ENCODE peak calls at places on chromosomes 16 and 17, in five cellular contexts. S, O, Q, L and G are unnamed samples.

GRCh38 chr17:41633498-41634197 is 9.3 kb upstream of the KRT17 start:
- DNase-seq in S (no peak), O (no peak), Q (no peak), L (no peak), G (no peak)

GRCh38 chr17:11239379-11239970 is 1.5 kb upstream of the SHISA6 start:
- DNase-seq in S (no peak), O (no peak), Q (no peak), L (no peak), G (no peak)

GRCh38 chr16:29022196-29022595 is 37.3 kb downstream of the LAT start:
- DNase-seq in S (no peak), O (no peak), Q (no peak), L (no peak), G (no peak)

GRCh38 chr17:79937981-79938695 is 97.5 kb downstream of the TBC1D16 start:
- DNase-seq in S (peak), O (no peak), Q (no peak), L (no peak), G (no peak)

GRCh38 chr17:77842148-77842905 is 116.2 kb upstream of the TNRC6C start:
- DNase-seq in S (no peak), O (no peak), Q (no peak), L (no peak), G (no peak)

GRCh38 chr17:63531022-63531965 is 8.1 kb downstream of the KCNH6 start:
- DNase-seq in S (no peak), O (no peak), Q (no peak), L (no peak), G (no peak)

GRCh38 chr17:18262641-18263040 is 2.2 kb downstream of the MIEF2 start:
- DNase-seq in S (no peak), O (no peak), Q (no peak), L (no peak), G (no peak)

GRCh38 chr17:19707728-19708221 is 8.6 kb downstream of the SLC47A2 start:
- DNase-seq in S (no peak), O (peak), Q (no peak), L (no peak), G (no peak)

GRCh38 chr17:37368577-37368976 is 7.2 kb upstream of the C17orf78 start:
- DNase-seq in S (no peak), O (no peak), Q (no peak), L (no peak), G (no peak)

GRCh38 chr16:13696017-13696416 is 223.9 kb upstream of the ERCC4 start:
- DNase-seq in S (no peak), O (no peak), Q (no peak), L (no peak), G (no peak)

GRCh38 chr17:6574689-6575595 is 18.6 kb upstream of the PITPNM3 start:
- DNase-seq in S (no peak), O (peak), Q (no peak), L (no peak), G (no peak)

GRCh38 chr16:82582971-82583370 is 43.8 kb upstream of the CDH13 start:
- DNase-seq in S (no peak), O (no peak), Q (no peak), L (no peak), G (no peak)

GRCh38 chr17:44362964-44363612 is 565 bp downstream of the FAM171A2 start:
- DNase-seq in S (peak), O (peak), Q (peak), L (no peak), G (peak)

GRCh38 chr17:52383493-52384100 is 225.1 kb upstream of the CA10 start:
- DNase-seq in S (peak), O (peak), Q (peak), L (peak), G (peak)

GRCh38 chr16:67936124-67936875 is at the start of gene PSMB10:
- DNase-seq in S (peak), O (peak), Q (peak), L (no peak), G (peak)

GRCh38 chr16:31382485-31383161 is 10.5 kb upstream of the ITGAD start:
- DNase-seq in S (peak), O (peak), Q (peak), L (peak), G (peak)

GRCh38 chr16:83244057-83244456 is 563.7 kb upstream of the HSBP1 start:
- DNase-seq in S (no peak), O (no peak), Q (no peak), L (no peak), G (no peak)

GRCh38 chr17:30117548-30118155 is 1.0 kb downstream of the NSRP1 start:
- DNase-seq in S (no peak), O (no peak), Q (no peak), L (no peak), G (no peak)

GRCh38 chr16:85697441-85697840 is 8.7 kb upstream of the GINS2 start:
- DNase-seq in S (no peak), O (no peak), Q (no peak), L (no peak), G (no peak)

GRCh38 chr16:85698459-85699223 is 9.9 kb upstream of the GINS2 start:
- DNase-seq in S (no peak), O (peak), Q (no peak), L (no peak), G (no peak)

GRCh38 chr16:85696761-85697160 is 8.0 kb upstream of the GINS2 start:
- DNase-seq in S (no peak), O (no peak), Q (no peak), L (no peak), G (no peak)

GRCh38 chr16:85699628-85700027 is 10.9 kb upstream of the GINS2 start:
- DNase-seq in S (peak), O (no peak), Q (no peak), L (no peak), G (no peak)

DNA sequence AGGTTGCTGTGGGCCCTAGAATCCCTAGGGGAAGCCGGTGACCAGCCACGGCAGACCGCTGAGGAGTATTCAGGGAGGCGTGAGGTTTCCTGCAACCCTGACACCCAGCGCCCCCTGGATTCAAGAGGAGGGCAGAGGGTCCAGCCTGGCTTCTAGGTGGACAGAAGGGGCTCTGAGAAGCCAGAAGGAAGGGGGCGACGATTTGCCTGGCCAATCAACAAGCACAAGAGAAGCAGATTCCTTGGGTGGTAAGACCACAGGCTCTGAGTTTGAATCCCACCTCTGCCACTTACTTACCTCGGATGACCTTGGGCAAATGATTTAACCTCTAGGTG is 10.4 kb upstream of the GINS2 start:
- DNase-seq in S (no peak), O (no peak), Q (no peak), L (no peak), G (peak)
- TF ChIP-seq REST in S (no peak), O (no peak), Q (no peak), L (no peak), G (no peak)

GRCh38 chr16:25771216-25771615 is 79.5 kb downstream of the HS3ST4 start:
- DNase-seq in S (no peak), O (no peak), Q (no peak), L (no peak), G (no peak)

GRCh38 chr16:25771812-25772568 is 80.2 kb downstream of the HS3ST4 start:
- DNase-seq in S (no peak), O (peak), Q (no peak), L (no peak), G (no peak)
- TF ChIP-seq REST in S (no peak), O (no peak), Q (no peak), L (no peak), G (no peak)

GRCh38 chr16:30145692-30146091 is 22.7 kb upstream of the MAPK3 start:
- DNase-seq in S (no peak), O (no peak), Q (no peak), L (no peak), G (no peak)

GRCh38 chr16:30151091-30151490 is 28.1 kb upstream of the MAPK3 start:
- DNase-seq in S (no peak), O (no peak), Q (no peak), L (no peak), G (no peak)

GRCh38 chr16:30149250-30149885 is 26.3 kb upstream of the MAPK3 start:
- DNase-seq in S (no peak), O (no peak), Q (no peak), L (no peak), G (no peak)

GRCh38 chr16:30144917-30145316 is 21.9 kb upstream of the MAPK3 start:
- DNase-seq in S (no peak), O (no peak), Q (no peak), L (no peak), G (no peak)

DNA sequence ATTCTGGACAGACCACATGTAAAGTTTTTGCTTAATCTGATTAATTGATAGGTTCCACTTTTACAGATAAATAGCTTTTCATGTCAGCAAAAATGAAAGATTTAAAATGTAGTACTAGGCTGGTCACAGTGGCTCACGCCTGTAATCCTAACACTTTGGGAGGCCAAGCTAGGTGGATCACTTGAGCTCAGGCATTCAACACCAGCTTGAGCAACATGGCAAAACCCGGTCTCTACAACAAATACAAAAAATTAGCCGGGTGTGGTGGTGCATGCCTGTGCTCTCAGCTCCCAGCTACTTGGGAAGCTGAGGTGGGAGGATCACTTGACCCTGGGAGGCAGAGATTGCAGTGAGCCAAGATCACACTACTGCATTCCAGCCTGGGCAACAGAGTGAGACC is 25.1 kb upstream of the MAPK3 start:
- DNase-seq in S (no peak), O (no peak), Q (no peak), L (no peak), G (no peak)
- TF ChIP-seq REST in S (no peak), O (no peak), Q (no peak), L (no peak), G (no peak)

GRCh38 chr16:4477966-4478365 is 1.8 kb downstream of the HMOX2 start:
- DNase-seq in S (peak), O (no peak), Q (no peak), L (no peak), G (peak)
- TF ChIP-seq REST in S (no peak), O (no peak), Q (no peak), L (no peak), G (no peak)

GRCh38 chr16:57361384-57361783 is 2.8 kb downstream of the CCL22 start:
- DNase-seq in S (no peak), O (no peak), Q (no peak), L (no peak), G (no peak)
- TF ChIP-seq REST in S (no peak), O (no peak), Q (no peak), L (no peak), G (no peak)

DNA sequence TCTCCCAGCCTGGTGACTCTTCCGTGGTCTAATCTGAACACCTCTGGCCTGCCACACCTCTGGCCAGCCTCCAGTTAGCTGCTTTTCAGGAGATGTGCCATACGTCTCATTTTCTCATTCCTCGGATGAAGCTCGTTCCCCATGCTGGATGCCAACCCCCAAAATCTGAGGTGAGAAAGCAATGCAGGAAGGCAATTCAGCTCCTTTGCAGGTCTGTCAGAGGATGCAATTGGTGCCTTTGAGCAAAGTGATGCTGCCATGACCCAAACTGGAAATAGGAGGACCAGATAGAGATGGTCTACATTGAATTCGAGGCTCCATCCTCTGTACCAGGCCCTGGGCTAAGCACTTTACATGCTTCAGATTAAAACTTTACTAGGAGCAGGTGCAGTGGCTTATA is 11.0 kb upstream of the CUEDC1 start:
- DNase-seq in S (no peak), O (no peak), Q (no peak), L (no peak), G (no peak)
- TF ChIP-seq REST in S (no peak), O (no peak), Q (no peak), L (no peak), G (no peak)